ENCODE peak calls at places on chromosomes 12 and 14, in five cellular contexts. L is left ventricle myocardium inferior, M is fibroblast of lung, K is Karpas-422, N is WERI-Rb-1. B is an unnamed sample.

GRCh38 chr14:73223049-73223448 is 14.3 kb upstream of the PAPLN start:
- DNase-seq in L (no peak), M (no peak), K (peak; percentile 66), N (no peak), B (no peak)

GRCh38 chr14:47917344-47917954 is 242.0 kb upstream of the MDGA2 start:
- DNase-seq in L (no peak), M (peak; percentile 25), K (peak; percentile 80), N (peak; percentile 45), B (no peak)

GRCh38 chr12:5068126-5068525 is 24.4 kb downstream of the KCNA5 start:
- DNase-seq in L (no peak), M (no peak), K (no peak), N (no peak), B (no peak)

GRCh38 chr12:77667101-77667500 is 163.6 kb upstream of the NAV3 start:
- DNase-seq in L (no peak), M (peak; percentile 97), K (no peak), N (no peak), B (peak; percentile 93)

GRCh38 chr12:8560986-8561385 is 20.3 kb upstream of the CLEC4E start:
- DNase-seq in L (no peak), M (no peak), K (no peak), N (no peak), B (no peak)

GRCh38 chr12:13661005-13661887 is 320.2 kb downstream of the GRIN2B start:
- DNase-seq in L (no peak), M (peak; percentile 36), K (peak; percentile 64), N (peak; percentile 58), B (peak; percentile 5)

GRCh38 chr14:72904840-72905561 is 11.1 kb upstream of the DPF3 start:
- DNase-seq in L (peak; percentile 41), M (peak; percentile 56), K (peak; percentile 92), N (peak; percentile 55), B (peak; percentile 66)

GRCh38 chr14:76463105-76463504 is 87.2 kb downstream of the ESRRB start:
- DNase-seq in L (no peak), M (no peak), K (no peak), N (no peak), B (no peak)

GRCh38 chr12:100842156-100842555 is 47.6 kb downstream of the ANO4 start:
- DNase-seq in L (no peak), M (peak; percentile 90), K (no peak), N (no peak), B (no peak)

GRCh38 chr14:64566651-64567122 is 16.9 kb downstream of the PPP1R36 start:
- DNase-seq in L (no peak), M (no peak), K (no peak), N (no peak), B (no peak)

GRCh38 chr12:52975820-52976573 is 27.1 kb downstream of the KRT18 start:
- DNase-seq in L (no peak), M (no peak), K (peak; percentile 58), N (peak; percentile 18), B (peak; percentile 76)

GRCh38 chr12:45269407-45269741 is 53.5 kb downstream of the ANO6 start:
- DNase-seq in L (no peak), M (no peak), K (no peak), N (no peak), B (no peak)

GRCh38 chr12:131210506-131211278 is 257.0 kb downstream of the ADGRD1 start:
- DNase-seq in L (no peak), M (no peak), K (no peak), N (no peak), B (no peak)

GRCh38 chr12:2904260-2904659 is 13.6 kb downstream of the TULP3 start:
- DNase-seq in L (no peak), M (no peak), K (no peak), N (no peak), B (no peak)

GRCh38 chr12:26810330-26810729 is 22.7 kb downstream of the ITPR2 start:
- DNase-seq in L (peak; percentile 57), M (peak; percentile 91), K (no peak), N (no peak), B (peak; percentile 12)

GRCh38 chr14:21579976-21580375 is at the start of gene OR10G3:
- DNase-seq in L (no peak), M (no peak), K (no peak), N (no peak), B (no peak)

GRCh38 chr14:95527392-95528002 is 7.4 kb upstream of the GLRX5 start:
- DNase-seq in L (no peak), M (peak; percentile 79), K (peak; percentile 85), N (peak; percentile 30), B (no peak)

GRCh38 chr12:92156704-92157395 is 11.2 kb upstream of the BTG1 start:
- DNase-seq in L (no peak), M (no peak), K (peak; percentile 38), N (no peak), B (no peak)

GRCh38 chr14:104040539-104040938 is 45.0 kb upstream of the ASPG start:
- DNase-seq in L (no peak), M (no peak), K (no peak), N (no peak), B (no peak)

GRCh38 chr12:30437616-30438015 is 258.1 kb downstream of the IPO8 start:
- DNase-seq in L (no peak), M (no peak), K (no peak), N (no peak), B (no peak)

GRCh38 chr12:114407566-114408411 is 1.8 kb upstream of the TBX5 start:
- DNase-seq in L (no peak), M (no peak), K (no peak), N (no peak), B (no peak)

GRCh38 chr14:80300351-80300750 is 89.0 kb upstream of the DIO2 start:
- DNase-seq in L (no peak), M (no peak), K (no peak), N (no peak), B (no peak)

GRCh38 chr12:89706551-89707348 is 1.9 kb downstream of the ATP2B1 start:
- DNase-seq in L (no peak), M (peak; percentile 26), K (no peak), N (peak; percentile 39), B (no peak)

GRCh38 chr14:22549981-22550670 is 38.9 kb downstream of the DAD1 start:
- DNase-seq in L (no peak), M (peak; percentile 81), K (peak; percentile 75), N (no peak), B (peak; percentile 89)

GRCh38 chr12:78403136-78403535 is 461.4 kb upstream of the SYT1 start:
- DNase-seq in L (no peak), M (peak; percentile 96), K (no peak), N (no peak), B (peak; percentile 54)

GRCh38 chr12:66388512-66388911 is 86.2 kb downstream of the HELB start:
- DNase-seq in L (no peak), M (no peak), K (no peak), N (no peak), B (no peak)

GRCh38 chr12:53495903-53496751 is 3.1 kb downstream of the MAP3K12 start:
- DNase-seq in L (no peak), M (peak; percentile 46), K (no peak), N (peak; percentile 85), B (no peak)

GRCh38 chr12:91344408-91344807 is 161.8 kb upstream of the DCN start:
- DNase-seq in L (no peak), M (no peak), K (no peak), N (no peak), B (no peak)

GRCh38 chr12:104956870-104957301 is 1.2 kb downstream of the SLC41A2 start:
- DNase-seq in L (no peak), M (no peak), K (no peak), N (no peak), B (no peak)

GRCh38 chr14:63901434-63902085 is 48.8 kb downstream of the SYNE2 start:
- DNase-seq in L (no peak), M (peak; percentile 61), K (no peak), N (no peak), B (no peak)

GRCh38 chr14:69107407-69108003 is 45.4 kb downstream of the DCAF5 start:
- DNase-seq in L (no peak), M (peak; percentile 62), K (peak; percentile 90), N (peak; percentile 38), B (peak; percentile 53)

GRCh38 chr14:20662968-20663731 is 21.2 kb upstream of the RNASE4 start:
- DNase-seq in L (no peak), M (peak; percentile 31), K (peak; percentile 87), N (no peak), B (peak; percentile 35)

DNA sequence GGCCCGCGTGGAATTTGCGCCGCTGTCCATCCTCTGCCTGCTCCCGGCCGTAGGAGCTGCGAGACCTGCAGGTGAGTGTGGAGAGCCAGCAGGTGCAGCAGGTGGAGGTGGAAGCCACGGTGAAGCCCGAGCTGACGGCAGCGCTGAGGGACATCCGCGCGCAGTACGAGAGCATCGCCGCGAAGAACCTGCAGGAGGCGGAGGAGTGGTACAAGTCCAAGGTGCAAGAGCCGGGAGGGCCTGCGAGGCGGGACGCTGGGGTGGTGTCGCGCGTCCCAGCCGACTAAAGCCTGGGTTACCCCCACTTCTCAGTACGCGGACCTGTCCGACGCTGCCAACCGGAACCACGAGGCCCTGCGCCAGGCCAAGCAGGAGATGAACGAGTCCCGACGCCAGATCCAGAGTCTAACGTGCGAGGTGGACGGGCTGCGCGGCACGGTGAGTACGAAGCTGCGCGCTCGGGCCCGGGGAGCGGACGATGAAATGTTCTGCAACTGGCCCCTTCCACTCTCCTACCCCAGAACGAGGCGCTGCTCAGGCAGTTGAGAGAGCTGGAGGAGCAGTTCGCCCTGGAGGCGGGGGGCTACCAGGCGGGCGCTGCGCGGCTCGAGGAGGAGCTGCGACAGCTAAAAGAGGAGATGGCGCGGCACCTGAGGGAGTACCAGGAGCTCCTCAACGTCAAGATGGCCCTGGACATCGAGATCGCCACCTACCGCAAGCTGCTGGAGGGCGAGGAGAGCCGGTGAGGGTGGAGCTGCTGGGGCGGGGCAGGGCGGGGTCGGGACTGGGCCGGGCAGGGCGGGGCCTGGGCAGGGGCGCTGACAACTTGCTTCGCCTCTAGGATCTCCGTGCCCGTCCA is 2.1 kb downstream of the PRPH start:
- DNase-seq in L (no peak), M (no peak), K (peak; percentile 81), N (peak; percentile 88), B (peak; percentile 16)
- H3K4me3 ChIP-seq in L (peak overlapping the region; percentile 47), M (no peak overlapping the region), K (peak overlapping the region; percentile 42), N (peak overlapping the region; percentile 60), B (peak overlapping the region; percentile 22)

GRCh38 chr14:100443643-100444042 is 120.5 kb downstream of the SLC25A47 start:
- DNase-seq in L (no peak), M (peak; percentile 75), K (no peak), N (peak; percentile 35), B (no peak)
- H3K27ac ChIP-seq in L (no peak overlapping the region), M (no peak overlapping the region), K (no peak overlapping the region), N (no peak overlapping the region), B (no peak overlapping the region)

GRCh38 chr12:56486694-56487093 is 1.3 kb downstream of the GLS2 start:
- DNase-seq in L (no peak), M (no peak), K (no peak), N (no peak), B (no peak)
- H3K4me3 ChIP-seq in L (peak overlapping the region; percentile 77), M (no peak overlapping the region), K (no peak overlapping the region), N (no peak overlapping the region), B (no peak overlapping the region)

DNA sequence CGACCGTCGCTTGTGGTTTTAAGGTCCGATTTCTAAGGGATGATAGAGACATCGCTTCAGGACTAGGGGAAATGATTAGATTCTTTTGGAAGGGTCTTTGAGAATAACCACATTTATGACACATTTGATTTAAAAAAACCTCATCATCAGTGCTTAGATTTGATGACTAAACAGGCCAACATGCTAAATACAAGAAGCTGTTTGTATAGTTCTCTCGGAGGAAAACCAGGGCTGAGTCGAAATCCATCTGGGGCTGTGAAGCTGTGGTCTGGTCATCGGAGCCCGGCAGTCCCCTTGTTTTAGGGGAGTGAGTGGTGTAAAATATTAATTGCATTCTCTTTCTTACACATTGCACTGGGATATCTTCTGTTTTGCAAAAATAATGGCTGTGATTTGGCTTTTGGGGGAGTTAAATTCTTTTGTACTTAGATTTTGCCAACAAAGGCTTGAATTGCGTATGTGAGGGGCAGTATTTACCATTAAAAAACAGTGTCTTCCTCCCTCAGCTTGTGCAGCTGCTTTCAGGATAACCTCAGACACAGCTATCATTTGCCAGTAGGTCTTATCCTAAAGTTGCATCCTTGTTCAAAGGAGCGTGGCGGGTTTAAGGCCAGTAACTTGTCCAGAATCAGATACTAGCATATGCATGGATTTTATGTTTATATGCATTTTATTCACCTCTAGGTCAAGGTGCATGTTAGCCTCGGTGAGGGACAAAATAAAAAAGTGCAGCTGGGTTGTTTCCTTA is 598 bp downstream of the GNG2 start:
- DNase-seq in L (no peak), M (peak; percentile 62), K (peak; percentile 63), N (no peak), B (no peak)
- H3K27ac ChIP-seq in L (peak overlapping the region; percentile 65), M (peak overlapping the region; percentile 53), K (peak overlapping the region; percentile 94), N (no peak overlapping the region), B (peak overlapping the region; percentile 47)